ENCODE peak calls at places on chromosome 1, in five cellular contexts. M, V, P, O and S are unnamed samples.

GRCh38 chr1:116429821-116430374 is 56.9 kb downstream of the ATP1A1 start:
- DNase-seq in V (no peak), P (no peak), O (no peak), M (no peak), S (no peak)

GRCh38 chr1:153803479-153804056 is 28.4 kb downstream of the SLC27A3 start:
- DNase-seq in V (no peak), M (no peak), P (no peak), O (no peak), S (no peak)

GRCh38 chr1:34863501-34863900 is 4.0 kb upstream of the SMIM12 start:
- DNase-seq in M (no peak), V (no peak), O (no peak), P (no peak), S (no peak)

GRCh38 chr1:165298081-165298820 is 58.3 kb downstream of the LMX1A start:
- DNase-seq in V (no peak), O (no peak), P (no peak), M (no peak), S (no peak)

GRCh38 chr1:12491691-12492090 is 126.3 kb downstream of the DHRS3 start:
- DNase-seq in P (no peak), V (no peak), O (no peak), M (no peak), S (no peak)

GRCh38 chr1:2373551-2374259 is 17.6 kb downstream of the MORN1 start:
- DNase-seq in P (no peak), V (no peak), O (no peak), M (no peak), S (no peak)

GRCh38 chr1:27074175-27074780 is 61.6 kb upstream of the TENT5B start:
- DNase-seq in V (no peak), P (no peak), O (no peak), M (no peak), S (peak)

GRCh38 chr1:26993237-26994019 is at the start of gene TRNP1:
- DNase-seq in V (peak), P (peak), M (no peak), O (peak), S (peak)

GRCh38 chr1:60560701-60561100 is 487.1 kb upstream of the C1orf87 start:
- DNase-seq in P (no peak), O (peak), V (no peak), M (no peak), S (no peak)

GRCh38 chr1:228370439-228370940 is 36.1 kb downstream of the TRIM11 start:
- DNase-seq in P (no peak), V (no peak), O (no peak), M (no peak), S (no peak)

DNA sequence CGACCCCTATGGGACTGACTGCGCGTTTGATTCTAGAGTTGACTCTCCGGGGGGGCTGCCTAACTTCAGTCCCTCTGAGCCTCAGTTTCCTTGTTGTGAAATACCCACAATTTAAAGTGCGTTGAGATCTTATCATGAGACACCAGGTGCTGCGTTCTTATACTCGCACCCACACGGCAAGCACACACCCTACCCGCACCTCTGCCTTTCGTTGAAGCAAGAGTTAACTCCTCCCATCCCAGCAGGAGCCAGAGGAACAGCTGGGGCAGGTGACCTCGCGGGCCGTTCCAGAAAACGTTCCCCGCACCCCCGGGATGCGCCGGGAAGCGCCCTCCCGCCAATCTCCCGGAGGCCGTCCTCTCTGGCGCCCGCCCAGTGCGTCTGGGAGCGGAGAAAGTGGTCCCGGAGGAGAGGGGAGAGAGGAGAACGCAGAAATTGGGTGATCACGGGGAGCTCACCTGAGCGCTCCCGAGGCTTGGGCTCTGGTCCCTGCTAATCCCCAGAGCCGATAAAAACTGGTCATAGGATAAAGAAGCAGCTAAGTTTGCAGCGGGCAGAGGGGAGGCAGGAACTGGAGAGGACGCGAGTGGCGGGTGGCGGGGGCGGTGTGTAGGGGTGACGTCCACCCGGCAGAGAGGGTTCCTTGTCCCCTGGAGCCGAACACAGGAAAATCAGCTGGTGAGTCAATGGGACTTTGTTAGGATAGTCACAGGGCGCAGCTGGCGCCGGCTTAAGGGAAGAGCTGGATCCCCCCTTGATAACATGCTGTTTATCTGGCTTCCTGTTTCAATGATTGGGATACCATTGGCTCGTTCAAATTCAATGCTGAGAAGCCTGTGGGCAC is 856 bp downstream of the NAV1 start:
- DNase-seq in P (peak), O (no peak), V (peak), M (no peak), S (peak)
- H2BK15ac ChIP-seq in P (peak), O (peak), V (no peak), M (no peak), S (peak)

GRCh38 chr1:8075511-8076051 is 49.5 kb upstream of the ERRFI1 start:
- DNase-seq in M (no peak), P (peak), O (no peak), V (peak), S (peak)

GRCh38 chr1:8076171-8076570 is 50.1 kb upstream of the ERRFI1 start:
- DNase-seq in O (no peak), M (no peak), P (no peak), V (no peak), S (no peak)

GRCh38 chr1:8077120-8077573 is 51.0 kb upstream of the ERRFI1 start:
- DNase-seq in P (peak), V (peak), O (no peak), M (no peak), S (peak)

GRCh38 chr1:8070381-8070811 is 44.3 kb upstream of the ERRFI1 start:
- DNase-seq in O (no peak), M (no peak), V (no peak), P (peak), S (no peak)

GRCh38 chr1:8073116-8073855 is 47.2 kb upstream of the ERRFI1 start:
- DNase-seq in V (no peak), M (no peak), O (no peak), P (no peak), S (no peak)
- H2BK15ac ChIP-seq in V (no peak), M (no peak), O (no peak), P (no peak), S (no peak)

GRCh38 chr1:234869182-234870019 is 259.2 kb downstream of the TOMM20 start:
- DNase-seq in V (no peak), M (no peak), P (no peak), O (no peak), S (no peak)
- H2BK15ac ChIP-seq in V (no peak), M (no peak), P (no peak), O (no peak), S (no peak)

GRCh38 chr1:230067441-230067870 is 418 bp downstream of the GALNT2 start:
- DNase-seq in M (no peak), V (no peak), P (peak), O (peak), S (no peak)

GRCh38 chr1:230067871-230068814 is 1.1 kb downstream of the GALNT2 start:
- DNase-seq in M (no peak), P (peak), V (no peak), O (peak), S (no peak)

GRCh38 chr1:230068952-230069684 is 2.1 kb downstream of the GALNT2 start:
- DNase-seq in M (no peak), P (peak), O (no peak), V (no peak), S (no peak)

GRCh38 chr1:230066036-230066435 is 1.0 kb upstream of the GALNT2 start:
- DNase-seq in V (no peak), P (no peak), M (no peak), O (no peak), S (no peak)

GRCh38 chr1:230066466-230067404 is at the start of gene GALNT2:
- DNase-seq in M (peak), P (peak), V (peak), O (peak), S (peak)
- H2BK15ac ChIP-seq in M (no peak), P (no peak), V (no peak), O (peak), S (no peak)

GRCh38 chr1:100810360-100810759 is 84.3 kb downstream of the EXTL2 start:
- DNase-seq in V (no peak), P (no peak), O (no peak), M (no peak), S (peak)

GRCh38 chr1:100816049-100816448 is 78.6 kb downstream of the EXTL2 start:
- DNase-seq in V (no peak), O (no peak), M (no peak), P (no peak), S (no peak)

DNA sequence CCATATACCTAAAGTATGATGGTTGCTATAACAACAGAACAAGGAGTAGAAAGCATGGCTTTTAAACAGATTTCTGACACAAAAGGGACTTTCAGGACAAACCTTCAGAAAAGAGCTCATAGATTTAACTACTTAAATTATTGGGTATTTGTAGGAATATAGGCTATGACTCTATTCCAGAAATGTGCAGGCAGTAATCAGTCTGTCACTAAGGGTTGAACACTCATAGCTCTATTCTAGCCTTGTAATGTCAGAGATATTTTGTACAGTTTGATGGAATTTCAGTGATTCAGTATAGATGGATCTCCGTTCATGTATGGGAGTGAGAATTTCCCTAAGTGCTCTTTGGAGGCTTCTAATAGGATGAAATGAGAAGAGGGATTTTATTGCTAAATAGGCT is 82.8 kb downstream of the EXTL2 start:
- DNase-seq in M (no peak), V (no peak), O (no peak), P (no peak), S (peak)
- H2BK15ac ChIP-seq in M (no peak), V (no peak), O (no peak), P (no peak), S (no peak)

DNA sequence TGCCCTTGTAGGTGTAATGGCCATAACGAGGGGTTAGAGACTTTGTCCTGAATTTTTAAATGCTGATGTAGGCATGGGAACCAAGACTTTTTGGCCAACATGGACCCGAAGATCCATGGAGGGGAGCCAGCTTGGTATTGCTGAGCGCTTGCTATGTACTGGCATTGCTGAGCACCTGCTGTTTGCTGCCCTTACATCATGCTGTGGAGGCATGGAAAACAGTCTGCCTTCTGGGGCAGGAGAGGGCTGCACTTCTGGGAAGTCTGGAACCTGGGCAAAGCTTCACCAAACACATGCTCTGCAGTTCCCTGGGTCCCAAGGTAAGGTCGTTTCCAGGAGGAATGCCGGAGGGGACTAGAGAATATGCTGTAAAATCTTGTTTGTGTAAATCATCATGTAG is 86.3 kb upstream of the CNIH3 start:
- DNase-seq in V (no peak), P (no peak), M (no peak), O (no peak), S (no peak)
- H2BK15ac ChIP-seq in V (no peak), P (no peak), M (no peak), O (no peak), S (peak)

DNA sequence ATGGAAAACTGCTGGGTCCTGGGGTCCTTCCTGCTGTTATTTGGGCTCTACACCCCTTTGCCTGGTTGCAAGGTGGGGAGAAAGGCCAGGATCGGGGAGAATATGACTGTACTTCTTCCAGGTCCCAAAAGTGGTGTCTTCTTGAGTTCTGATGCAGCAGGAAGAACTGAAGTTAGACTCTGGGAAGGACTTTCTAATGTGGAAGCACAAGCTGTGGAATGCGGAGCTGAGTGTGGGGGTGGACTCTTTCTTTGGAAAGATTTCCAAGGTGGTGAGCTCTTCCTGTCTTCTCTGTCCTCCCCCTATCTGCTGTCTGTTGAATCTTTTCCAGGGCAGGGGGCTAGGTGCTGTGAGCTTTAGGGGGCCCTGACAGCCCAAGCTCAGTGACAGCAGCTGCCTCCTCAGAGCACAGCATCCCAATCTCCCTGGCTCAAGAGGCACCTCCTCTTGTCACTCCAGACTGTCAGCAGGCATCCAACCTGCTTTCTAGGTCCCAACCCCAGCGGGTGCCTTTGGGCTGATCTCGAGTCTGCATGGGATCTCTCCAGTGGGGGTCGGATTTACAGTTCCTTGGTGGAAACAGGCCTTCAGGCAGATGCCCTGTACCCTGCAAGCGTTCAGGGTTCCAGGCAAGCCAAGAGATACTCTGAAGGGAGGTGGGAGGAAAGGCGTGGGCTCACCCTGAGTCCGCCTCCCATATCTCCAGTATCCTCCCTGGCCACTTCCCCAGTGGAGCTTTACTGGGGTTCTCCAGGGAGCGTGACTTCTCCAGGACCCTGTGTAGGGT is 23.2 kb downstream of the ADORA1 start:
- DNase-seq in P (peak), M (no peak), O (no peak), V (no peak), S (no peak)
- H2BK15ac ChIP-seq in P (no peak), M (no peak), O (peak), V (no peak), S (no peak)

GRCh38 chr1:226062558-226063361 is at the start of gene H3-3A:
- DNase-seq in V (peak), M (peak), O (peak), P (peak), S (peak)
- H2BK15ac ChIP-seq in V (no peak), M (peak), O (peak), P (no peak), S (no peak)

DNA sequence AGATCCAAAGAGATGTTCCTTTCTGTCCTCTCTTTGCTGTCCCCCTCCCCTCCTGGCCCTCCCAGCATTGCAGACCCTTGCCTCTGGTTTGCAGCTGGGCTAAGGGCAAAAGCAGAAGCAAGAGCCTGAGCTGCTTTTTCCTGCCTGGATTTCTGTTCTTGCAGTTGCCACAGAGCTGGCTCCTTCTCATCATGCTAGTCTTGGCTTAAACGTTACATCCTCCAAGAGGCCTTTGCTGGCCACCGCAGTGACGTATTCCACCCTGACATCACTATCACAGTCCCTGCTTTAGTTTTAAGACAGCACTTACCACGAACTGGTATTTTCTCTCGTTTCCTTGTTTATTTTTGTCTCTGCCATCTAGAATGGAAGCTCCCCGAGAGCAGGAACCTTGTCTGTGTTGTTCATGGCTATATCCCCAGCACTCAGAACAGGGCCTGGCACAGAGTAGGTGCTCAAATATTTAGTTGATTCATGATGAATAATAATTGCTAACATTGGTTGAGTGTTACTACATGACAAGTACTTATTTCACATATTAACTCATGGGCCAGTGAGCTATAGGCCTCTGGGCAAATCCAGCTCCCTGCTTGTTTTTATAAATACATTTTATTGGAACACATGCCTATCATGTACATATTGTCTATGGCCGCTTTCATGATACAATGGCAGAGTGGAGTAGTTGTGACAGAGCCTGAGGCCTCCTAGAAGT is 13.2 kb upstream of the CSF1 start:
- DNase-seq in V (no peak), O (no peak), M (no peak), P (no peak), S (no peak)
- H2BK15ac ChIP-seq in V (no peak), O (no peak), M (no peak), P (no peak), S (peak)